ENCODE peak calls at places on chromosomes 13 and 19, in nine cellular contexts. P is thoracic aorta, G is heart left ventricle, T is BJ, Q is A673, A is GM06990, L is breast epithelium, S is heart right ventricle, H is PC-3. I is an unnamed sample. For H3K27me3, the result is how much of the 10 kb centered on the place peaks cover.

GRCh38 chr19:36009633-36010379 is 1.2 kb upstream of the SYNE4 start:
- DNase-seq in Q (no peak), T (no peak), S (no peak), P (no peak), G (no peak), A (no peak), H (no peak), L (no peak), I (no peak)

GRCh38 chr13:33388254-33388998 is 102.9 kb upstream of the STARD13 start:
- DNase-seq in P (no peak), S (no peak), G (no peak), H (no peak), T (no peak), Q (no peak), L (no peak), A (no peak), I (peak)

GRCh38 chr19:31351212-31352193 is 2.3 kb upstream of the TSHZ3 start:
- DNase-seq in Q (peak), G (peak), P (no peak), A (no peak), T (no peak), H (peak), S (no peak), L (no peak), I (peak)

GRCh38 chr19:46211201-46211881 is 18.2 kb upstream of the IGFL1 start:
- DNase-seq in T (no peak), G (no peak), S (no peak), L (peak), P (no peak), Q (no peak), A (no peak), H (peak), I (peak)

GRCh38 chr13:79392882-79393563 is 13.0 kb downstream of the RBM26 start:
- DNase-seq in A (peak), S (no peak), Q (no peak), P (no peak), T (no peak), H (peak), G (no peak), L (no peak), I (peak)

GRCh38 chr19:307111-307531 is 15.9 kb upstream of the PLPP2 start:
- DNase-seq in S (no peak), G (no peak), L (no peak), Q (no peak), T (no peak), P (no peak), A (no peak), H (no peak), I (no peak)

GRCh38 chr13:36674337-36675212 is 755 bp downstream of the SERTM1 start:
- DNase-seq in A (no peak), Q (peak), S (no peak), G (no peak), P (no peak), L (no peak), T (no peak), H (no peak), I (no peak)

GRCh38 chr19:16018801-16019551 is 57.3 kb upstream of the TPM4 start:
- DNase-seq in H (no peak), L (no peak), A (no peak), T (no peak), Q (no peak), G (no peak), S (no peak), P (no peak), I (no peak)

GRCh38 chr13:93224545-93224944 is 2.1 kb upstream of the GPC6 start:
- DNase-seq in S (no peak), H (peak), G (no peak), Q (no peak), A (no peak), T (no peak), P (no peak), L (no peak), I (no peak)

DNA sequence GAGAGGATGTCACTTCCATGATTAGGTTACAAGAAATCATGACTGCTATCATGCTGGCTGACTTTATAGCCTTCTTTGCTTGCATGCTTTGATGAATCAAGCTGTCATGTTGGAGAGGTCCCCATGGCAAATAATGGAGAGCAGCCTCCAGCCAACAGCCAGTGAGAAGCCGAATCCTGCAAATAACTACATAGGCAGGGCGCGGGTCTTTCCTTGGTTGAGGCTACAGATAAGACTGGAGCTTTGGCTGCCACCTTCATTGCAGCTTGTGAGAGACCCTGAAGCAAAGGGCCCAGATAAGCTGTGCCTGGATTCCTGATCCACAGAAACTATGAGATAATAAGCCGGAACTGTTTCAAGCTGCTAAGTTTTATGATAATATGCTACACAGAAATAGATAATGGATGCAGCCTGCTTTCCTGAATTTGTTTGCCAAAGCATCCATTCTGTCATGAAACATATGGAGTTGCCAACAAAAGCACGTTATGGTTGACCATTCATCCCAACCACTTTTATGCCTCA is 257.0 kb downstream of the HS6ST3 start:
- DNase-seq in H (no peak), P (no peak), S (no peak), T (no peak), Q (no peak), L (no peak), G (no peak), A (no peak), I (no peak)
- H3K4me3 ChIP-seq in H (no peak), P (no peak), S (no peak), T (no peak), Q (no peak), L (no peak), G (no peak), A (no peak), I (no peak)

GRCh38 chr13:20145521-20145920 is 15.3 kb downstream of the GJA3 start:
- DNase-seq in G (no peak), S (no peak), A (no peak), L (no peak), H (no peak), P (no peak), T (no peak), Q (no peak), I (no peak)
- H3K27me3 ChIP-seq in G (under half), S (half or more), A (under half), L (under half), H (under half), P (under half), T (under half), Q (under half), I (under half)

DNA sequence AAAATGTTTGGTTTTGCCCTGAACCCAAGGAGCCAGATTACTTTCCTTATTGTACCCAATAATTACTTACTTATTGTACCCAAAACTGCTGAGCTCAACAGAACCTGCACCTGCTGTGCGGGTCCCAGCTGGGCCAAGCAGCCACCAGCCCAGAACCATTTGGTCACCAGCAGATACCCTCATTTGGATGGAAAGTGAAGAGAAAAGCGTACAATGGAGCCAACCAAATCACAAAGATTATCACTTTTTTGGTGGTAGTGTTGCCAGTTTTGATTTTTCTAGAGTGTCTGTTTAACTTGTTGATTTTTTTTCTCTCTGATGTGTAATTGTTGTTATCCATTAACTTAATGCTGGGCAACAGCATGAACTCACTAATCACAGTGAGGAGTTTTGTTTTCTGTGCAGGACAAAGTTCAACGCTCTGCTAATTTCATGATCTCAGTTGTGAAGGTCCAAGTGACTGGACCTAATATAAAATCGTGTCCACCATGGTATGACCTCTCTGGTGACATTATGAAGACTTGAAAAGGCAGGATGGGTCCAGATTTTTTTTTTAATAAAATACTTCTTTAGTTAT is 23.8 kb downstream of the SPATA13 start:
- DNase-seq in S (no peak), P (no peak), A (no peak), G (no peak), Q (no peak), T (no peak), L (no peak), H (no peak), I (no peak)
- H3K4me3 ChIP-seq in S (no peak), P (no peak), A (no peak), G (no peak), Q (no peak), T (no peak), L (no peak), H (no peak), I (no peak)

GRCh38 chr13:111949311-111949710 is 117.6 kb upstream of the SOX1 start:
- DNase-seq in G (no peak), L (no peak), A (no peak), S (no peak), T (no peak), P (no peak), H (no peak), Q (no peak), I (no peak)
- H3K27me3 ChIP-seq in G (under half), L (under half), A (under half), S (under half), T (under half), P (under half), H (under half), Q (under half), I (under half)

GRCh38 chr13:50518791-50519201 is 324.7 kb downstream of the DLEU7 start:
- DNase-seq in Q (no peak), P (no peak), S (no peak), T (no peak), H (no peak), L (no peak), A (no peak), G (no peak), I (no peak)
- H3K4me3 ChIP-seq in Q (no peak), P (no peak), S (no peak), T (no peak), H (no peak), L (no peak), A (no peak), G (no peak), I (no peak)

I was measured in bronchial epithelial cell.